ENCODE peak calls at places on chromosomes 7 and 10, in five cellular contexts. G, A, O, J and D are unnamed samples.

GRCh38 chr7:18552311-18552916 is 56.9 kb downstream of the HDAC9 start:
- DNase-seq in G (no peak), A (no peak), O (no peak), J (no peak), D (no peak)

GRCh38 chr7:134645935-134646334 is 718 bp upstream of the BPGM start:
- DNase-seq in G (peak), A (no peak), O (no peak), J (no peak), D (no peak)

GRCh38 chr7:142355328-142355727 is 97.5 kb upstream of the PRSS58 start:
- DNase-seq in G (no peak), A (no peak), O (no peak), J (no peak), D (no peak)

GRCh38 chr10:71246591-71247143 is 34.3 kb downstream of the UNC5B start:
- DNase-seq in G (no peak), A (no peak), O (no peak), J (no peak), D (no peak)

GRCh38 chr10:109237050-109237449 is 686.3 kb downstream of the XPNPEP1 start:
- DNase-seq in G (no peak), A (no peak), O (no peak), J (no peak), D (no peak)

GRCh38 chr7:113698556-113699220 is 220.1 kb downstream of the PPP1R3A start:
- DNase-seq in G (no peak), A (no peak), O (no peak), J (peak), D (no peak)

GRCh38 chr10:101066890-101067355 is 5.1 kb downstream of the KAZALD1 start:
- DNase-seq in G (peak), A (no peak), O (peak), J (no peak), D (no peak)

GRCh38 chr7:131843862-131844261 is 287.4 kb upstream of the PODXL start:
- DNase-seq in G (peak), A (no peak), O (no peak), J (no peak), D (no peak)

GRCh38 chr10:33155720-33156638 is 178.5 kb downstream of the NRP1 start:
- DNase-seq in G (no peak), A (no peak), O (no peak), J (no peak), D (no peak)

GRCh38 chr10:98261436-98262277 is 6.3 kb downstream of the LOXL4 start:
- DNase-seq in G (no peak), A (no peak), O (no peak), J (no peak), D (no peak)

GRCh38 chr10:49783645-49784044 is 21.5 kb upstream of the OGDHL start:
- DNase-seq in G (no peak), A (no peak), O (no peak), J (no peak), D (no peak)